ENCODE peak calls at places on chromosomes 6 and 20, in nine cellular contexts. One of them, this sample, is unnamed.

GRCh38 chr20:60011512-60012507 is 53.6 kb downstream of the CDH26 start:
- DNase-seq in tibial nerve: no peak
- DNase-seq in fibroblast of lung: no peak
- DNase-seq in HEK293T: no peak
- DNase-seq in stimulated activated CD4-positive, alpha-beta T cell treated with anti-CD3 and anti-CD28 coated beads, TNF-alpha, amount 100 ng/mL, for 4 hours: no peak
- DNase-seq in activated CD8-positive, alpha-beta T cell treated with anti-CD3 and anti-CD28 coated beads, Interleukin-2, amount 10 ng/mL, durations not matched to agents 7 days and 5 days: peak; percentile 63
- DNase-seq in NCI-H1417 treated with DMSO at 0.1 percent for 48 hours: peak; percentile 41
- DNase-seq in activated naive CD4-positive, alpha-beta T cell treated with anti-CD3 and anti-CD28 coated beads, Interleukin-2, amount 10 ng/mL, durations not matched to agents 7 days and 5 days: peak; percentile 41
- DNase-seq in NCI-H774: peak; percentile 45
- DNase-seq in this sample: no peak

GRCh38 chr6:159252955-159253508 is 83.8 kb downstream of the FNDC1 start:
- DNase-seq in stimulated activated CD4-positive, alpha-beta T cell treated with anti-CD3 and anti-CD28 coated beads, TNF-alpha, amount 100 ng/mL, for 4 hours: no peak
- DNase-seq in fibroblast of lung: peak; percentile 81
- DNase-seq in NCI-H774: peak; percentile 60
- DNase-seq in tibial nerve: no peak
- DNase-seq in HEK293T: peak; percentile 78
- DNase-seq in activated CD8-positive, alpha-beta T cell treated with anti-CD3 and anti-CD28 coated beads, Interleukin-2, amount 10 ng/mL, durations not matched to agents 7 days and 5 days: peak; percentile 24
- DNase-seq in NCI-H1417 treated with DMSO at 0.1 percent for 48 hours: no peak
- DNase-seq in activated naive CD4-positive, alpha-beta T cell treated with anti-CD3 and anti-CD28 coated beads, Interleukin-2, amount 10 ng/mL, durations not matched to agents 7 days and 5 days: no peak
- DNase-seq in this sample: peak; percentile 69

GRCh38 chr6:35706468-35706867 is 17.8 kb upstream of the FKBP5 start:
- DNase-seq in NCI-H1417 treated with DMSO at 0.1 percent for 48 hours: no peak
- DNase-seq in activated naive CD4-positive, alpha-beta T cell treated with anti-CD3 and anti-CD28 coated beads, Interleukin-2, amount 10 ng/mL, durations not matched to agents 7 days and 5 days: no peak
- DNase-seq in fibroblast of lung: no peak
- DNase-seq in activated CD8-positive, alpha-beta T cell treated with anti-CD3 and anti-CD28 coated beads, Interleukin-2, amount 10 ng/mL, durations not matched to agents 7 days and 5 days: no peak
- DNase-seq in NCI-H774: no peak
- DNase-seq in HEK293T: no peak
- DNase-seq in tibial nerve: no peak
- DNase-seq in stimulated activated CD4-positive, alpha-beta T cell treated with anti-CD3 and anti-CD28 coated beads, TNF-alpha, amount 100 ng/mL, for 4 hours: no peak
- DNase-seq in this sample: peak; percentile 11

GRCh38 chr6:14739830-14740229 is 506.0 kb upstream of the JARID2 start:
- DNase-seq in activated CD8-positive, alpha-beta T cell treated with anti-CD3 and anti-CD28 coated beads, Interleukin-2, amount 10 ng/mL, durations not matched to agents 7 days and 5 days: no peak
- DNase-seq in NCI-H774: no peak
- DNase-seq in activated naive CD4-positive, alpha-beta T cell treated with anti-CD3 and anti-CD28 coated beads, Interleukin-2, amount 10 ng/mL, durations not matched to agents 7 days and 5 days: no peak
- DNase-seq in fibroblast of lung: no peak
- DNase-seq in tibial nerve: no peak
- DNase-seq in NCI-H1417 treated with DMSO at 0.1 percent for 48 hours: no peak
- DNase-seq in HEK293T: no peak
- DNase-seq in stimulated activated CD4-positive, alpha-beta T cell treated with anti-CD3 and anti-CD28 coated beads, TNF-alpha, amount 100 ng/mL, for 4 hours: no peak
- DNase-seq in this sample: no peak

GRCh38 chr6:56101141-56101553 is 146.2 kb downstream of the COL21A1 start:
- DNase-seq in NCI-H1417 treated with DMSO at 0.1 percent for 48 hours: no peak
- DNase-seq in activated naive CD4-positive, alpha-beta T cell treated with anti-CD3 and anti-CD28 coated beads, Interleukin-2, amount 10 ng/mL, durations not matched to agents 7 days and 5 days: no peak
- DNase-seq in HEK293T: no peak
- DNase-seq in activated CD8-positive, alpha-beta T cell treated with anti-CD3 and anti-CD28 coated beads, Interleukin-2, amount 10 ng/mL, durations not matched to agents 7 days and 5 days: no peak
- DNase-seq in stimulated activated CD4-positive, alpha-beta T cell treated with anti-CD3 and anti-CD28 coated beads, TNF-alpha, amount 100 ng/mL, for 4 hours: no peak
- DNase-seq in fibroblast of lung: peak; percentile 96
- DNase-seq in NCI-H774: no peak
- DNase-seq in tibial nerve: no peak
- DNase-seq in this sample: no peak

GRCh38 chr20:37288091-37288490 is 1.4 kb upstream of the MANBAL start:
- DNase-seq in HEK293T: no peak
- DNase-seq in fibroblast of lung: no peak
- DNase-seq in NCI-H1417 treated with DMSO at 0.1 percent for 48 hours: no peak
- DNase-seq in tibial nerve: no peak
- DNase-seq in stimulated activated CD4-positive, alpha-beta T cell treated with anti-CD3 and anti-CD28 coated beads, TNF-alpha, amount 100 ng/mL, for 4 hours: no peak
- DNase-seq in NCI-H774: no peak
- DNase-seq in activated CD8-positive, alpha-beta T cell treated with anti-CD3 and anti-CD28 coated beads, Interleukin-2, amount 10 ng/mL, durations not matched to agents 7 days and 5 days: no peak
- DNase-seq in activated naive CD4-positive, alpha-beta T cell treated with anti-CD3 and anti-CD28 coated beads, Interleukin-2, amount 10 ng/mL, durations not matched to agents 7 days and 5 days: no peak
- DNase-seq in this sample: peak; percentile 36

GRCh38 chr20:6562111-6562510 is 205.4 kb upstream of the BMP2 start:
- DNase-seq in fibroblast of lung: peak; percentile 92
- DNase-seq in activated naive CD4-positive, alpha-beta T cell treated with anti-CD3 and anti-CD28 coated beads, Interleukin-2, amount 10 ng/mL, durations not matched to agents 7 days and 5 days: no peak
- DNase-seq in stimulated activated CD4-positive, alpha-beta T cell treated with anti-CD3 and anti-CD28 coated beads, TNF-alpha, amount 100 ng/mL, for 4 hours: no peak
- DNase-seq in activated CD8-positive, alpha-beta T cell treated with anti-CD3 and anti-CD28 coated beads, Interleukin-2, amount 10 ng/mL, durations not matched to agents 7 days and 5 days: no peak
- DNase-seq in NCI-H1417 treated with DMSO at 0.1 percent for 48 hours: no peak
- DNase-seq in NCI-H774: no peak
- DNase-seq in HEK293T: no peak
- DNase-seq in tibial nerve: no peak
- DNase-seq in this sample: no peak

GRCh38 chr20:34368547-34368946 is 5.5 kb downstream of the ITCH start:
- DNase-seq in activated CD8-positive, alpha-beta T cell treated with anti-CD3 and anti-CD28 coated beads, Interleukin-2, amount 10 ng/mL, durations not matched to agents 7 days and 5 days: no peak
- DNase-seq in HEK293T: no peak
- DNase-seq in activated naive CD4-positive, alpha-beta T cell treated with anti-CD3 and anti-CD28 coated beads, Interleukin-2, amount 10 ng/mL, durations not matched to agents 7 days and 5 days: no peak
- DNase-seq in fibroblast of lung: no peak
- DNase-seq in stimulated activated CD4-positive, alpha-beta T cell treated with anti-CD3 and anti-CD28 coated beads, TNF-alpha, amount 100 ng/mL, for 4 hours: no peak
- DNase-seq in NCI-H774: no peak
- DNase-seq in tibial nerve: no peak
- DNase-seq in NCI-H1417 treated with DMSO at 0.1 percent for 48 hours: no peak
- DNase-seq in this sample: no peak